ENCODE peak calls at places on chromosomes 3 and 15, in four cellular contexts. E, K, V and S are unnamed samples.

GRCh38 chr3:54822206-54822605 is 105.7 kb downstream of the LRTM1 start:
- DNase-seq in E (peak; percentile 53), V (no peak), K (no peak), S (peak; percentile 62)

GRCh38 chr15:76150971-76151598 is 91.3 kb downstream of the TMEM266 start:
- DNase-seq in K (peak; percentile 87), V (peak; percentile 77), E (peak; percentile 81), S (peak; percentile 83)

GRCh38 chr3:53069422-53070068 is 23.7 kb upstream of the SFMBT1 start:
- DNase-seq in E (peak; percentile 17), K (peak; percentile 35), V (no peak), S (no peak)

GRCh38 chr15:92328207-92328606 is 65.5 kb upstream of the ST8SIA2 start:
- DNase-seq in E (no peak), K (no peak), V (no peak), S (no peak)

GRCh38 chr15:58203537-58203936 is 65.4 kb downstream of the AQP9 start:
- DNase-seq in E (peak; percentile 65), K (no peak), V (peak; percentile 93), S (peak; percentile 98)

GRCh38 chr3:13433931-13434330 is 13.8 kb upstream of the NUP210 start:
- DNase-seq in K (no peak), E (no peak), V (no peak), S (no peak)

GRCh38 chr3:12896206-12896697 is 54.9 kb upstream of the RPL32 start:
- DNase-seq in V (no peak), E (no peak), K (no peak), S (peak; percentile 8)

GRCh38 chr3:468172-468571 is 271.6 kb downstream of the CHL1 start:
- DNase-seq in V (no peak), K (no peak), E (peak; percentile 44), S (no peak)

GRCh38 chr3:150917941-150918340 is 12.7 kb upstream of the MINDY4B start:
- DNase-seq in K (no peak), E (peak; percentile 3), V (no peak), S (no peak)

GRCh38 chr3:64224826-64225606 is at the start of gene PRICKLE2:
- DNase-seq in V (peak; percentile 95), E (peak; percentile 18), K (peak; percentile 70), S (peak; percentile 92)

GRCh38 chr3:127455541-127456450 is 134.7 kb downstream of the TPRA1 start:
- DNase-seq in E (peak; percentile 81), K (peak; percentile 75), V (peak; percentile 54), S (peak; percentile 86)

GRCh38 chr3:184005981-184006507 is 11.6 kb downstream of the ABCC5 start:
- DNase-seq in K (peak; percentile 93), E (peak; percentile 62), V (peak; percentile 69), S (peak; percentile 16)

GRCh38 chr3:179068779-179069530 is 2.7 kb downstream of the ZMAT3 start:
- DNase-seq in V (peak; percentile 42), K (peak; percentile 53), E (peak; percentile 60), S (peak; percentile 69)

GRCh38 chr15:92158426-92158825 is 235.3 kb upstream of the ST8SIA2 start:
- DNase-seq in K (peak; percentile 53), V (no peak), E (no peak), S (no peak)

GRCh38 chr3:143865302-143865701 is 17.0 kb upstream of the SLC9A9 start:
- DNase-seq in K (no peak), E (no peak), V (no peak), S (peak; percentile 25)

GRCh38 chr15:96262097-96262496 is 68.4 kb upstream of the NR2F2 start:
- DNase-seq in K (no peak), V (no peak), E (no peak), S (peak; percentile 7)

GRCh38 chr15:64443747-64444621 is 16.4 kb upstream of the ZNF609 start:
- DNase-seq in K (no peak), E (peak; percentile 37), V (peak; percentile 93), S (peak; percentile 89)

GRCh38 chr3:44805960-44806359 is 44.4 kb downstream of the KIF15 start:
- DNase-seq in K (no peak), V (no peak), E (no peak), S (no peak)

GRCh38 chr3:131907809-131908208 is 127.0 kb downstream of the CPNE4 start:
- DNase-seq in E (peak; percentile 51), V (no peak), K (no peak), S (peak; percentile 22)

GRCh38 chr3:131326307-131326706 is 55.3 kb upstream of the NUDT16 start:
- DNase-seq in K (no peak), E (peak; percentile 15), V (no peak), S (peak; percentile 13)

GRCh38 chr3:152258448-152259302 is 10.1 kb upstream of the MBNL1 start:
- DNase-seq in K (peak; percentile 74), V (peak; percentile 88), E (no peak), S (peak; percentile 98)

GRCh38 chr15:96796841-96797240 is 466.3 kb downstream of the NR2F2 start:
- DNase-seq in V (no peak), E (no peak), K (no peak), S (no peak)

GRCh38 chr3:187136936-187137335 is 2.4 kb downstream of the RPL39L start:
- DNase-seq in E (no peak), K (no peak), V (no peak), S (peak; percentile 15)

GRCh38 chr3:144351968-144352367 is 380.3 kb downstream of the DIPK2A start:
- DNase-seq in V (no peak), E (no peak), K (no peak), S (peak; percentile 19)

GRCh38 chr15:57321973-57322601 is 54.2 kb upstream of the CGNL1 start:
- DNase-seq in V (peak; percentile 83), E (no peak), K (no peak), S (no peak)

GRCh38 chr3:61667417-61668213 is 106.2 kb downstream of the PTPRG start:
- DNase-seq in K (peak; percentile 66), V (no peak), E (no peak), S (peak; percentile 57)

GRCh38 chr15:37223089-37223488 is 122.7 kb upstream of the MEIS2 start:
- DNase-seq in E (no peak), K (no peak), V (no peak), S (no peak)

GRCh38 chr3:110495201-110495927 is 576.3 kb upstream of the NECTIN3 start:
- DNase-seq in V (no peak), E (no peak), K (no peak), S (no peak)

GRCh38 chr3:109643590-109643989 is 306.2 kb upstream of the DPPA4 start:
- DNase-seq in K (no peak), E (no peak), V (no peak), S (peak; percentile 15)

GRCh38 chr3:69219101-69219708 is 96.8 kb upstream of the LMOD3 start:
- DNase-seq in E (no peak), K (no peak), V (peak; percentile 45), S (no peak)

GRCh38 chr3:31226331-31226730 is 306.4 kb upstream of the STT3B start:
- DNase-seq in E (peak; percentile 4), K (peak; percentile 78), V (peak; percentile 53), S (no peak)

GRCh38 chr15:91853968-91854943 is 748 bp downstream of the SLCO3A1 start:
- DNase-seq in V (no peak), E (peak; percentile 23), K (peak; percentile 57), S (peak; percentile 71)

GRCh38 chr15:77022646-77023575 is 28.0 kb downstream of the PSTPIP1 start:
- DNase-seq in K (no peak), V (no peak), E (no peak), S (no peak)

GRCh38 chr3:64595253-64595694 is 92.5 kb downstream of the ADAMTS9 start:
- DNase-seq in E (peak; percentile 19), V (peak; percentile 77), K (no peak), S (peak; percentile 71)

GRCh38 chr3:8847317-8847716 is 77.9 kb upstream of the OXTR start:
- DNase-seq in E (no peak), K (no peak), V (no peak), S (no peak)
- H3K4me3 ChIP-seq in E (no peak overlapping the region), K (no peak overlapping the region), V (no peak overlapping the region), S (no peak overlapping the region)

GRCh38 chr3:66904816-66905543 is 93.1 kb upstream of the KBTBD8 start:
- DNase-seq in E (peak; percentile 23), V (no peak), K (no peak), S (peak; percentile 57)

DNA sequence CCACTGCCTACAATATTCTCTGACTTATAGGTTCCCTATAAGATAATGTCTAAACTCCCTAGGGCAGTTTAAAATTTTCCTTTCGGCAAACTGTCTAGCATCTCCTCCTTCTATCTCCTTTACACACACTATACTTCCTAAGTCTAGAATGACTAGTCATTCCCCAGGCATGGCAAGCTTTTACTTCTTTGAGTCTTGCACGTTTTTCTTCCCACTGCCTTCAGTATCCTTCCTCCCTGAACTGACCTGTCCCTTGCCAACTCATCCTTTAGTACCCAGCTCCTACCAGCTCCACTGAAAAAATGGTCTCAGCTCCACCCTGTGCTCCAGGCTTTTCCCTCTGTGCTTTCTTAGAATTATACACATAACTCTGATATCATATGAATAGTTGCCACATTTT is 93.8 kb upstream of the KBTBD8 start:
- DNase-seq in K (no peak), V (no peak), E (no peak), S (no peak)
- H3K4me3 ChIP-seq in K (no peak overlapping the region), V (no peak overlapping the region), E (no peak overlapping the region), S (no peak overlapping the region)

DNA sequence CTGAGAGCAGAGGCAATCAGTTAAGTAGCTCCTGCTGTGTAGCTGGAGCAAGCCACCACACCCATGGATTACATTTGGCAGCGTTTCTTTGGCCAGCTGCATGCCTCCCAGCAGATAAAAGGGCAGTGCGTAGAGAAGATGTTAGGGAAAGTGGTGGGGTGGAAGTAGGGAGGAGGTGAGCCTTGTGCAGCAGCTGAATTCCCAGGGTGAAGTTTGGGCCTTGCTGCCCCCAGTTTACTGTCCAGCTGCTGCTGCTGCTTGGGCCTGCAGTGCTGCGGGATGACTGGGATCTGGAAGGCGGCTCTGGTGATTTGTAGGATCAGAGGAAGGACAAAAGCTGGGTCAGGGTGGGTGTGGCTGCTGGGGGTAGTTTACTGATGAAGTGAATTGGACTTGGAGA is 318.7 kb upstream of the C2CD4B start:
- DNase-seq in E (peak; percentile 40), V (no peak), K (no peak), S (peak; percentile 57)
- H3K4me3 ChIP-seq in E (no peak overlapping the region), V (no peak overlapping the region), K (no peak overlapping the region), S (no peak overlapping the region)

GRCh38 chr15:78263351-78263781 is 996 bp upstream of the DNAJA4 start:
- DNase-seq in E (no peak), V (no peak), K (no peak), S (no peak)

GRCh38 chr15:78265752-78266224 is 1.4 kb downstream of the DNAJA4 start:
- DNase-seq in K (no peak), V (peak; percentile 10), E (no peak), S (no peak)

GRCh38 chr15:78263907-78264303 is 457 bp upstream of the DNAJA4 start:
- DNase-seq in K (no peak), E (no peak), V (no peak), S (no peak)

GRCh38 chr15:78265137-78265460 is 737 bp downstream of the DNAJA4 start:
- DNase-seq in E (no peak), V (no peak), K (no peak), S (no peak)

DNA sequence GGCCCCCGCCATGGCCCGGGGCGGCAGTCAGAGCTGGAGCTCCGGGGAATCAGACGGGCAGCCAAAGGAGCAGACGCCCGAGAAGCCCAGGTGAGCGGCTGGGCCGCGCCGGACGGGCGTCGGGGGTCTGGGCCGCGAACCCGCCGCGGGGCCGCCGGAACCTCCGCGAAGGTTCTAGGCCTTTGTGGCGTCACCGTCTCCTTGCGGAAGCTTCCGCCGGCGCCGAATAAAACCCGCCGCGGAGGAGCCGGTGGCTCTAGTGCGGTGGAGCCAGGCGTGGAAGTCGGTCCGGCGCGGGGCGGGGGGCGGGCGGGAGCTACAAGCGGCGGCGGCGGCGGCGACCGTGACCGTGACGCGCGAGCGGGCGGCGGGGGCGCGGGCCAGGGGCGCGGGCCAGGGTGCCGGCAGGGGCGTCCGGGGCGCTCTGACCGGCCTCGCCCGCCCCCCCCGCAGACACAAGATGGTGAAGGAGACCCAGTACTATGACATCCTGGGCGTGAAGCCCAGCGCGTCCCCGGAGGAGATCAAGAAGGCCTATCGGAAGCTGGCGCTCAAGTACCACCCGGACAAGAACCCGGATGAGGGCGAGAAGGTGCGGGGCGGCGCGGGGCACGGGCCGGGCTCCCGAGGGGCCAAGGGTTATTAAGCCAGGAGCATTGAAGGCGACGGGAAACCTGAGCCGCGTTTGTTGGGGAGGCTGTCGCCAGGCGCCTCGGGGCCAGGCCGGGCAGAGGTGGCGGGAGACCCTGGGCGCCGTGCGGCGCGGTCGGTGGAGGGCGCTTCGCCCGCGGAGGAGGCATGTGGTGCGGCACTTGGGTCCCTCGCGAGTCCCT is at the start of gene DNAJA4:
- DNase-seq in K (peak; percentile 80), E (peak; percentile 63), V (peak; percentile 42), S (peak; percentile 12)
- H3K4me3 ChIP-seq in K (peak within 1 kb of the TSS; percentile 63), E (peak within 1 kb of the TSS; percentile 48), V (peak within 1 kb of the TSS; percentile 44), S (peak within 1 kb of the TSS; percentile 82)